ENCODE peak calls at places on chromosomes 2 and 18, in ten cellular contexts. One of them, this sample, is unnamed.

GRCh38 chr2:20314562-20315521 is 35.8 kb downstream of the PUM2 start:
- DNase-seq in A549: no peak
- DNase-seq in uterus: no peak
- DNase-seq in left ventricle myocardium inferior: no peak
- DNase-seq in IMR-90: peak
- DNase-seq in lower lobe of right lung: no peak
- DNase-seq in GM12878: no peak
- DNase-seq in psoas muscle: no peak
- DNase-seq in tibial artery: no peak
- DNase-seq in brain microvascular endothelial cell: no peak
- DNase-seq in this sample: no peak

GRCh38 chr2:86396304-86396785 is 44.8 kb upstream of the KDM3A start:
- DNase-seq in brain microvascular endothelial cell: peak
- DNase-seq in GM12878: no peak
- DNase-seq in A549: peak
- DNase-seq in left ventricle myocardium inferior: no peak
- DNase-seq in IMR-90: peak
- DNase-seq in psoas muscle: peak
- DNase-seq in lower lobe of right lung: peak
- DNase-seq in tibial artery: no peak
- DNase-seq in uterus: peak
- DNase-seq in this sample: no peak

GRCh38 chr2:175004730-175004979 is 526 bp downstream of the CHN1 start:
- DNase-seq in IMR-90: no peak
- DNase-seq in A549: no peak
- DNase-seq in uterus: no peak
- DNase-seq in psoas muscle: no peak
- DNase-seq in tibial artery: no peak
- DNase-seq in GM12878: no peak
- DNase-seq in brain microvascular endothelial cell: no peak
- DNase-seq in lower lobe of right lung: no peak
- DNase-seq in left ventricle myocardium inferior: peak
- DNase-seq in this sample: peak

GRCh38 chr18:44035554-44035953 is 645.1 kb upstream of the SETBP1 start:
- DNase-seq in psoas muscle: no peak
- DNase-seq in lower lobe of right lung: no peak
- DNase-seq in IMR-90: no peak
- DNase-seq in left ventricle myocardium inferior: no peak
- DNase-seq in brain microvascular endothelial cell: no peak
- DNase-seq in uterus: no peak
- DNase-seq in GM12878: no peak
- DNase-seq in tibial artery: no peak
- DNase-seq in A549: no peak
- DNase-seq in this sample: no peak

GRCh38 chr18:6059551-6059950 is 164.2 kb upstream of the TMEM200C start:
- DNase-seq in GM12878: no peak
- DNase-seq in A549: no peak
- DNase-seq in tibial artery: no peak
- DNase-seq in left ventricle myocardium inferior: no peak
- DNase-seq in psoas muscle: no peak
- DNase-seq in lower lobe of right lung: no peak
- DNase-seq in uterus: no peak
- DNase-seq in brain microvascular endothelial cell: no peak
- DNase-seq in IMR-90: no peak
- DNase-seq in this sample: no peak

GRCh38 chr2:223097888-223098383 is 45.9 kb downstream of the KCNE4 start:
- DNase-seq in GM12878: no peak
- DNase-seq in lower lobe of right lung: no peak
- DNase-seq in IMR-90: no peak
- DNase-seq in left ventricle myocardium inferior: no peak
- DNase-seq in uterus: no peak
- DNase-seq in A549: no peak
- DNase-seq in tibial artery: no peak
- DNase-seq in psoas muscle: no peak
- DNase-seq in brain microvascular endothelial cell: no peak
- DNase-seq in this sample: no peak

GRCh38 chr2:86633094-86633740 is 9.6 kb upstream of the RNF103 start:
- DNase-seq in A549: no peak
- DNase-seq in brain microvascular endothelial cell: no peak
- DNase-seq in GM12878: no peak
- DNase-seq in left ventricle myocardium inferior: peak
- DNase-seq in lower lobe of right lung: no peak
- DNase-seq in psoas muscle: peak
- DNase-seq in uterus: no peak
- DNase-seq in tibial artery: no peak
- DNase-seq in IMR-90: no peak
- DNase-seq in this sample: no peak

GRCh38 chr2:4190548-4190947 is 487.2 kb downstream of the DCDC2C start:
- DNase-seq in lower lobe of right lung: no peak
- DNase-seq in A549: no peak
- DNase-seq in GM12878: no peak
- DNase-seq in brain microvascular endothelial cell: no peak
- DNase-seq in psoas muscle: no peak
- DNase-seq in left ventricle myocardium inferior: no peak
- DNase-seq in tibial artery: no peak
- DNase-seq in IMR-90: no peak
- DNase-seq in uterus: no peak
- DNase-seq in this sample: no peak

GRCh38 chr2:168256448-168256847 is 9.1 kb upstream of the STK39 start:
- DNase-seq in GM12878: no peak
- DNase-seq in psoas muscle: no peak
- DNase-seq in IMR-90: no peak
- DNase-seq in tibial artery: no peak
- DNase-seq in brain microvascular endothelial cell: no peak
- DNase-seq in lower lobe of right lung: no peak
- DNase-seq in uterus: no peak
- DNase-seq in left ventricle myocardium inferior: no peak
- DNase-seq in A549: no peak
- DNase-seq in this sample: no peak

GRCh38 chr2:34547340-34547739 is 948.2 kb upstream of the FAM98A start:
- DNase-seq in left ventricle myocardium inferior: no peak
- DNase-seq in lower lobe of right lung: no peak
- DNase-seq in uterus: no peak
- DNase-seq in tibial artery: no peak
- DNase-seq in A549: no peak
- DNase-seq in brain microvascular endothelial cell: no peak
- DNase-seq in GM12878: no peak
- DNase-seq in psoas muscle: no peak
- DNase-seq in IMR-90: no peak
- DNase-seq in this sample: no peak

GRCh38 chr18:3593381-3593903 is 143.5 kb downstream of the TGIF1 start:
- DNase-seq in lower lobe of right lung: no peak
- DNase-seq in brain microvascular endothelial cell: peak
- DNase-seq in psoas muscle: no peak
- DNase-seq in GM12878: no peak
- DNase-seq in left ventricle myocardium inferior: no peak
- DNase-seq in uterus: no peak
- DNase-seq in A549: peak
- DNase-seq in tibial artery: no peak
- DNase-seq in IMR-90: peak
- DNase-seq in this sample: peak

GRCh38 chr2:240200230-240201051 is 60.0 kb upstream of the OTOS start:
- DNase-seq in left ventricle myocardium inferior: no peak
- DNase-seq in lower lobe of right lung: no peak
- DNase-seq in IMR-90: peak
- DNase-seq in uterus: peak
- DNase-seq in brain microvascular endothelial cell: no peak
- DNase-seq in A549: no peak
- DNase-seq in GM12878: no peak
- DNase-seq in psoas muscle: no peak
- DNase-seq in tibial artery: no peak
- DNase-seq in this sample: no peak

GRCh38 chr2:32119161-32119560 is 46.5 kb upstream of the SLC30A6 start:
- DNase-seq in A549: no peak
- DNase-seq in brain microvascular endothelial cell: no peak
- DNase-seq in uterus: no peak
- DNase-seq in lower lobe of right lung: no peak
- DNase-seq in GM12878: no peak
- DNase-seq in left ventricle myocardium inferior: no peak
- DNase-seq in psoas muscle: no peak
- DNase-seq in IMR-90: no peak
- DNase-seq in tibial artery: no peak
- DNase-seq in this sample: no peak
- H3K27ac ChIP-seq in A549: no peak
- H3K27ac ChIP-seq in brain microvascular endothelial cell: no peak
- H3K27ac ChIP-seq in uterus: no peak
- H3K27ac ChIP-seq in lower lobe of right lung: no peak
- H3K27ac ChIP-seq in GM12878: no peak
- H3K27ac ChIP-seq in left ventricle myocardium inferior: no peak
- H3K27ac ChIP-seq in psoas muscle: no peak
- H3K27ac ChIP-seq in IMR-90: no peak
- H3K27ac ChIP-seq in tibial artery: no peak
- H3K27ac ChIP-seq in this sample: no peak

GRCh38 chr2:29013046-29013780 is 32.1 kb downstream of the TOGARAM2 start:
- DNase-seq in tibial artery: no peak
- DNase-seq in brain microvascular endothelial cell: peak
- DNase-seq in uterus: no peak
- DNase-seq in GM12878: no peak
- DNase-seq in lower lobe of right lung: no peak
- DNase-seq in psoas muscle: peak
- DNase-seq in A549: peak
- DNase-seq in IMR-90: peak
- DNase-seq in left ventricle myocardium inferior: no peak
- DNase-seq in this sample: peak

GRCh38 chr2:29014331-29014730 is 33.2 kb downstream of the TOGARAM2 start:
- DNase-seq in brain microvascular endothelial cell: no peak
- DNase-seq in GM12878: no peak
- DNase-seq in lower lobe of right lung: no peak
- DNase-seq in psoas muscle: peak
- DNase-seq in IMR-90: no peak
- DNase-seq in left ventricle myocardium inferior: peak
- DNase-seq in A549: no peak
- DNase-seq in uterus: no peak
- DNase-seq in tibial artery: no peak
- DNase-seq in this sample: no peak

GRCh38 chr2:29016500-29016899 is 35.4 kb downstream of the TOGARAM2 start:
- DNase-seq in left ventricle myocardium inferior: peak
- DNase-seq in uterus: no peak
- DNase-seq in tibial artery: no peak
- DNase-seq in A549: no peak
- DNase-seq in brain microvascular endothelial cell: no peak
- DNase-seq in lower lobe of right lung: no peak
- DNase-seq in IMR-90: no peak
- DNase-seq in GM12878: no peak
- DNase-seq in psoas muscle: peak
- DNase-seq in this sample: no peak

GRCh38 chr2:29015701-29016470 is 34.8 kb downstream of the TOGARAM2 start:
- DNase-seq in tibial artery: no peak
- DNase-seq in lower lobe of right lung: no peak
- DNase-seq in brain microvascular endothelial cell: no peak
- DNase-seq in IMR-90: no peak
- DNase-seq in left ventricle myocardium inferior: peak
- DNase-seq in A549: no peak
- DNase-seq in uterus: no peak
- DNase-seq in GM12878: no peak
- DNase-seq in psoas muscle: peak
- DNase-seq in this sample: no peak

DNA sequence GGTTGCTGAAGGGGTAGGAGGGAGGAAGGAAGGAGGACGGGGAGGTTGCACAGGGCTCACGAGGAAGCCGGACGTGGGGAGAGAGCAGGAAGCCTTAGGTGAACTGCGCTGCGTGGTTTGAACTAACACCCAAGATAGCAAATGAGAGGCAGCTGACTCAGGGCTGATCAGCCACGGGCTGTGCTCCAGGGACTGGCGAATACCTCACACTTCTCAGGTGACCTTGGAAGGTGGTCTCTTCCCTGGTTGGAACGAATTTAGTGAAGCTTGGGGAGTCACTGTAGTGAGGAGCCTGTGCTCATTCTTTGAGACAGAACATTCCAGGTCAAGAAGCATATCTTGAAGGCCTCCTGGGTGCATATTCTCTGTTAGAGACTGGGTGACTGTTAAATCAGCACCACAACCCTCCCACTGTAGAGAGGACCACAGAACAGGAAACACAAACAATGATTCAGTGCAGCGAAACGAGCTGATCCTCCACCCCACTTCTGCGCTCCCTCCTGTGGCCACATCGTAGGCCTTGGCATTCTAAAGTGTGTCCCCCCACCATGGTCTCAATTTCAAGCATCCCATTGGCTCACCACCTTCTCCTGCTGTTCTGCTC is 33.8 kb downstream of the TOGARAM2 start:
- DNase-seq in left ventricle myocardium inferior: peak
- DNase-seq in IMR-90: peak
- DNase-seq in GM12878: no peak
- DNase-seq in brain microvascular endothelial cell: peak
- DNase-seq in tibial artery: no peak
- DNase-seq in lower lobe of right lung: peak
- DNase-seq in psoas muscle: peak
- DNase-seq in uterus: no peak
- DNase-seq in A549: no peak
- DNase-seq in this sample: no peak
- TF ChIP-seq CTCF in left ventricle myocardium inferior: peak
- TF ChIP-seq CTCF in IMR-90: peak
- TF ChIP-seq CTCF in GM12878: no peak
- TF ChIP-seq CTCF in brain microvascular endothelial cell: peak
- TF ChIP-seq CTCF in tibial artery: no peak
- TF ChIP-seq CTCF in lower lobe of right lung: no peak
- TF ChIP-seq CTCF in psoas muscle: no peak
- TF ChIP-seq CTCF in uterus: no peak
- TF ChIP-seq CTCF in A549: no peak
- TF ChIP-seq CTCF in this sample: no peak

GRCh38 chr2:134619250-134619649 is 99.5 kb downstream of the TMEM163 start:
- DNase-seq in lower lobe of right lung: no peak
- DNase-seq in A549: no peak
- DNase-seq in psoas muscle: no peak
- DNase-seq in tibial artery: no peak
- DNase-seq in uterus: no peak
- DNase-seq in left ventricle myocardium inferior: no peak
- DNase-seq in IMR-90: no peak
- DNase-seq in GM12878: no peak
- DNase-seq in brain microvascular endothelial cell: no peak
- DNase-seq in this sample: no peak
- H3K27ac ChIP-seq in lower lobe of right lung: no peak
- H3K27ac ChIP-seq in A549: no peak
- H3K27ac ChIP-seq in psoas muscle: no peak
- H3K27ac ChIP-seq in tibial artery: no peak
- H3K27ac ChIP-seq in uterus: no peak
- H3K27ac ChIP-seq in left ventricle myocardium inferior: no peak
- H3K27ac ChIP-seq in IMR-90: no peak
- H3K27ac ChIP-seq in GM12878: no peak
- H3K27ac ChIP-seq in brain microvascular endothelial cell: no peak
- H3K27ac ChIP-seq in this sample: no peak

DNA sequence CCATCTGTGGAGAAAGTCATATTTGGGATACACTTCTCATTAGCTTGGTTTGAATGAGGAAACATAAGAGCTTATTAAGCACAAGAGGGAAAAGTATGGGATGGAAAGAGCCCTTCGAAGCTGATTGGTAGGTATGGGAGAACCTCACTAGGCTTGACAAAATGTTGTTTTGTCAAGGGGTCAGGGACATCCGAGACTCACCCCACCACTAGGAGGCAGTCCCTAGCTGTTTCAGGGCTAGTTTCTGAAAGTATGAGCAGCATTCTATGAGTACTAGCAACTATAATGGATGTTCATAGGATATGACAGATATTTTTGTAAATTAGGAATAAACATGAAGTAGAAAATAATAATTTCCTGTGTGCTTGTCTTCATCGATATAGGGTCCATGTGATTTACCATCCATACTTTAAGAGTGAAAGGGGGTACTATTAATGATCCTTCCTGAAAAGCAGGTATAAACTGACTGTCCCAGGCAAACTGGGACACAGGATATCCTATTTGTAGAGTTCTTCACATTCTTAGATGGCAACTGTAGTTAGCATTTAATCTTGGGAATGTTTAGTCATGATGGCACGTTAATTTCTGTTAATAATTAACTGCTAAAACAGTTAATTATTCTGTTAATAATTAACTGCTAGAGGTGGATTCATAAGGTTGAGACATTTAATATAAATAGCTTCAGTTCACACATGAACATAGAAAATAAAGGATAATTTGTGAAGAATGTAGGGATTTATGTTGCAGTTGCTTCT is 28.4 kb downstream of the OTX1 start:
- DNase-seq in brain microvascular endothelial cell: no peak
- DNase-seq in left ventricle myocardium inferior: no peak
- DNase-seq in GM12878: no peak
- DNase-seq in tibial artery: no peak
- DNase-seq in A549: peak
- DNase-seq in lower lobe of right lung: no peak
- DNase-seq in psoas muscle: no peak
- DNase-seq in uterus: no peak
- DNase-seq in IMR-90: no peak
- DNase-seq in this sample: no peak
- TF ChIP-seq CTCF in brain microvascular endothelial cell: peak
- TF ChIP-seq CTCF in left ventricle myocardium inferior: peak
- TF ChIP-seq CTCF in GM12878: peak
- TF ChIP-seq CTCF in tibial artery: no peak
- TF ChIP-seq CTCF in A549: peak
- TF ChIP-seq CTCF in lower lobe of right lung: no peak
- TF ChIP-seq CTCF in psoas muscle: no peak
- TF ChIP-seq CTCF in uterus: no peak
- TF ChIP-seq CTCF in IMR-90: peak
- TF ChIP-seq CTCF in this sample: no peak